ENCODE peak calls at places on chromosome 1, in five cellular contexts. B is amygdala, U is epithelial cell of proximal tubule, I is upper lobe of right lung, Y is progenitor cell of endocrine pancreas. G is an unnamed sample.
A peak's percentile ranks its signal among the peaks of the same experiment; 100 is the strongest.

GRCh38 chr1:150613061-150613920 is 16.1 kb downstream of the ENSA start:
- DNase-seq in B (no peak), U (no peak), I (no peak), Y (no peak), G (peak; percentile 63)

GRCh38 chr1:41612953-41613352 is 128.5 kb upstream of the EDN2 start:
- DNase-seq in B (no peak), U (no peak), I (no peak), Y (peak; percentile 3), G (peak; percentile 28)

GRCh38 chr1:28329395-28330153 is 734 bp downstream of the MED18 start:
- DNase-seq in B (no peak), U (no peak), I (peak; percentile 66), Y (no peak), G (peak; percentile 29)

GRCh38 chr1:9589144-9589718 is 520 bp downstream of the TMEM201 start:
- DNase-seq in B (no peak), U (no peak), I (peak; percentile 72), Y (no peak), G (peak; percentile 16)

GRCh38 chr1:53288247-53289049 is 39.4 kb downstream of the LRP8 start:
- DNase-seq in B (no peak), U (no peak), I (no peak), Y (no peak), G (no peak)

GRCh38 chr1:179038528-179039281 is 13.0 kb downstream of the FAM20B start:
- DNase-seq in B (no peak), U (no peak), I (no peak), Y (no peak), G (peak; percentile 61)

GRCh38 chr1:63590161-63590560 is 3.0 kb upstream of the PGM1 start:
- DNase-seq in B (no peak), U (no peak), I (no peak), Y (no peak), G (peak; percentile 64)

GRCh38 chr1:246497331-246497915 is 9.7 kb downstream of the SMYD3 start:
- DNase-seq in B (no peak), U (no peak), I (no peak), Y (no peak), G (peak; percentile 72)

GRCh38 chr1:73604739-73605138 is 593.2 kb downstream of the LRRIQ3 start:
- DNase-seq in B (no peak), U (peak; percentile 15), I (no peak), Y (no peak), G (no peak)